ENCODE peak calls at places on chromosomes 12 and 14, in nine cellular contexts. Q, R, I, S, C, J, Z, W and O are unnamed samples.
A peak's percentile ranks its signal among the peaks of the same experiment; 100 is the strongest.

GRCh38 chr14:93977790-93978581 is 1.6 kb upstream of the ASB2 start:
- DNase-seq in Q (no peak), R (no peak), I (peak; percentile 80), S (no peak), C (no peak), J (no peak), Z (peak; percentile 72), W (peak; percentile 39), O (no peak)

GRCh38 chr12:130714091-130714590 is 2.0 kb downstream of the RIMBP2 start:
- DNase-seq in Q (no peak), R (no peak), I (no peak), S (peak; percentile 22), C (peak; percentile 70), J (no peak), Z (peak; percentile 34), W (no peak), O (no peak)

GRCh38 chr12:3576891-3577290 is 85.9 kb downstream of the PRMT8 start:
- DNase-seq in Q (no peak), R (no peak), I (no peak), S (no peak), C (no peak), J (no peak), Z (no peak), W (no peak), O (no peak)

GRCh38 chr14:106564058-106564643 is 1037.8 kb downstream of the TMEM121 start:
- DNase-seq in Q (no peak), R (peak; percentile 5), I (no peak), S (peak; percentile 2), C (peak; percentile 75), J (peak; percentile 7), Z (peak; percentile 77), W (peak; percentile 33), O (no peak)

GRCh38 chr14:61502459-61503093 is 181.2 kb downstream of the PRKCH start:
- DNase-seq in Q (no peak), R (no peak), I (peak; percentile 61), S (no peak), C (no peak), J (no peak), Z (no peak), W (no peak), O (no peak)

GRCh38 chr12:26813812-26814211 is 19.2 kb downstream of the ITPR2 start:
- DNase-seq in Q (no peak), R (no peak), I (no peak), S (no peak), C (peak; percentile 74), J (no peak), Z (no peak), W (no peak), O (no peak)

GRCh38 chr12:25155031-25155576 is 39.9 kb downstream of the DNAI7 start:
- DNase-seq in Q (no peak), R (peak; percentile 11), I (peak; percentile 20), S (peak; percentile 0), C (peak; percentile 97), J (no peak), Z (no peak), W (no peak), O (no peak)

GRCh38 chr14:74401504-74402241 is 24.3 kb downstream of the SYNDIG1L start:
- DNase-seq in Q (no peak), R (no peak), I (no peak), S (no peak), C (peak; percentile 22), J (no peak), Z (peak; percentile 88), W (peak; percentile 8), O (peak; percentile 64)

GRCh38 chr14:57378661-57379060 is 11.7 kb upstream of the NAA30 start:
- DNase-seq in Q (no peak), R (no peak), I (no peak), S (no peak), C (peak; percentile 41), J (no peak), Z (no peak), W (no peak), O (no peak)

GRCh38 chr14:60214003-60214402 is 35.0 kb upstream of the PPM1A start:
- DNase-seq in Q (no peak), R (no peak), I (no peak), S (no peak), C (no peak), J (no peak), Z (no peak), W (no peak), O (no peak)

GRCh38 chr12:62801796-62802195 is 133.2 kb downstream of the PPM1H start:
- DNase-seq in Q (no peak), R (no peak), I (no peak), S (no peak), C (no peak), J (no peak), Z (no peak), W (no peak), O (no peak)

GRCh38 chr14:96304956-96305355 is 48.9 kb downstream of the BDKRB1 start:
- DNase-seq in Q (no peak), R (no peak), I (no peak), S (no peak), C (peak; percentile 11), J (no peak), Z (no peak), W (no peak), O (no peak)

GRCh38 chr12:76137611-76138010 is 53.1 kb upstream of the NAP1L1 start:
- DNase-seq in Q (no peak), R (no peak), I (peak; percentile 71), S (no peak), C (no peak), J (no peak), Z (no peak), W (no peak), O (no peak)

GRCh38 chr14:91105673-91106072 is 8.2 kb upstream of the DGLUCY start:
- DNase-seq in Q (no peak), R (no peak), I (no peak), S (no peak), C (no peak), J (no peak), Z (no peak), W (no peak), O (no peak)

GRCh38 chr14:36844443-36844842 is 182.8 kb downstream of the PAX9 start:
- DNase-seq in Q (no peak), R (no peak), I (no peak), S (no peak), C (no peak), J (no peak), Z (no peak), W (no peak), O (no peak)

GRCh38 chr12:7433276-7433822 is 10.6 kb downstream of the CD163L1 start:
- DNase-seq in Q (no peak), R (no peak), I (peak; percentile 66), S (no peak), C (peak; percentile 42), J (no peak), Z (no peak), W (no peak), O (no peak)

GRCh38 chr12:65965358-65965757 is 141.1 kb downstream of the HMGA2 start:
- DNase-seq in Q (no peak), R (no peak), I (peak; percentile 92), S (no peak), C (no peak), J (no peak), Z (no peak), W (no peak), O (no peak)

GRCh38 chr14:94089479-94089878 is 8.4 kb downstream of the IFI27L1 start:
- DNase-seq in Q (no peak), R (no peak), I (peak; percentile 34), S (no peak), C (no peak), J (no peak), Z (no peak), W (no peak), O (no peak)

GRCh38 chr14:22505751-22506710 is 83.0 kb downstream of the DAD1 start:
- DNase-seq in Q (no peak), R (no peak), I (no peak), S (no peak), C (no peak), J (no peak), Z (peak; percentile 65), W (no peak), O (no peak)

GRCh38 chr12:26120561-26121274 is 4.1 kb downstream of the BHLHE41 start:
- DNase-seq in Q (no peak), R (no peak), I (peak; percentile 47), S (no peak), C (no peak), J (no peak), Z (no peak), W (no peak), O (no peak)

GRCh38 chr14:64201296-64201695 is 92.9 kb downstream of the ESR2 start:
- DNase-seq in Q (no peak), R (no peak), I (no peak), S (no peak), C (no peak), J (no peak), Z (no peak), W (no peak), O (no peak)

GRCh38 chr12:1811948-1812291 is 8.4 kb upstream of the LRTM2 start:
- DNase-seq in Q (no peak), R (no peak), I (no peak), S (no peak), C (no peak), J (no peak), Z (no peak), W (no peak), O (no peak)

GRCh38 chr12:95956557-95957145 is 13.5 kb downstream of the AMDHD1 start:
- DNase-seq in Q (no peak), R (no peak), I (no peak), S (no peak), C (no peak), J (no peak), Z (no peak), W (no peak), O (no peak)

GRCh38 chr14:72651081-72651480 is 242.8 kb downstream of the DPF3 start:
- DNase-seq in Q (no peak), R (no peak), I (peak; percentile 51), S (no peak), C (no peak), J (no peak), Z (no peak), W (no peak), O (no peak)

GRCh38 chr12:49648722-49649032 is 25.3 kb downstream of the PRPF40B start:
- DNase-seq in Q (no peak), R (no peak), I (no peak), S (no peak), C (no peak), J (no peak), Z (no peak), W (no peak), O (no peak)

GRCh38 chr12:89756638-89757321 is 48.1 kb upstream of the ATP2B1 start:
- DNase-seq in Q (no peak), R (no peak), I (peak; percentile 98), S (no peak), C (peak; percentile 37), J (no peak), Z (no peak), W (no peak), O (no peak)

GRCh38 chr12:13365782-13366366 is 169.3 kb downstream of the EMP1 start:
- DNase-seq in Q (no peak), R (no peak), I (no peak), S (no peak), C (no peak), J (no peak), Z (no peak), W (no peak), O (no peak)

GRCh38 chr12:26736563-26737486 is 96.2 kb downstream of the ITPR2 start:
- DNase-seq in Q (no peak), R (no peak), I (peak; percentile 51), S (no peak), C (no peak), J (no peak), Z (no peak), W (no peak), O (no peak)

GRCh38 chr14:78997811-78998210 is 827.6 kb downstream of the NRXN3 start:
- DNase-seq in Q (no peak), R (no peak), I (peak; percentile 35), S (peak; percentile 66), C (peak; percentile 9), J (peak; percentile 62), Z (no peak), W (no peak), O (no peak)

GRCh38 chr14:27075503-27075902 is 477.7 kb upstream of the NOVA1 start:
- DNase-seq in Q (no peak), R (no peak), I (no peak), S (no peak), C (no peak), J (no peak), Z (no peak), W (no peak), O (no peak)

GRCh38 chr12:106342397-106343212 is 14.9 kb upstream of the POLR3B start:
- DNase-seq in Q (no peak), R (no peak), I (peak; percentile 70), S (no peak), C (no peak), J (no peak), Z (peak; percentile 74), W (no peak), O (peak; percentile 83)